ENCODE peak calls at places on chromosomes 2 and 18, in four cellular contexts. E is spleen, K is transverse colon, M is Peyer's patch. L is an unnamed sample.
A peak's percentile ranks its signal among the peaks of the same experiment; 100 is the strongest.

GRCh38 chr2:240400319-240401161 is 34.9 kb upstream of the GPC1 start:
- DNase-seq in E (peak; percentile 66), K (no peak), M (no peak), L (no peak)

GRCh38 chr18:79241755-79242154 is 154.0 kb upstream of the NFATC1 start:
- DNase-seq in E (no peak), K (no peak), M (no peak), L (no peak)

GRCh38 chr2:53018830-53019425 is 748.7 kb upstream of the CHAC2 start:
- DNase-seq in E (no peak), K (no peak), M (no peak), L (no peak)

GRCh38 chr2:230779141-230779523 is 66.5 kb downstream of the CAB39 start:
- DNase-seq in E (no peak), K (no peak), M (no peak), L (no peak)

GRCh38 chr18:58661423-58661822 is 9.8 kb upstream of the MALT1 start:
- DNase-seq in E (no peak), K (no peak), M (no peak), L (no peak)

GRCh38 chr2:143121957-143122356 is 7.3 kb upstream of the ARHGAP15 start:
- DNase-seq in E (no peak), K (no peak), M (no peak), L (no peak)

GRCh38 chr2:55391615-55392242 is 27.9 kb downstream of the CCDC88A start:
- DNase-seq in E (no peak), K (no peak), M (no peak), L (no peak)

GRCh38 chr2:228919808-228920207 is 351.3 kb downstream of the PID1 start:
- DNase-seq in E (no peak), K (no peak), M (no peak), L (no peak)

GRCh38 chr18:519019-519879 is 18.7 kb upstream of the COLEC12 start:
- DNase-seq in E (no peak), K (peak; percentile 23), M (no peak), L (no peak)

GRCh38 chr2:20187331-20187730 is 37.6 kb downstream of the SDC1 start:
- DNase-seq in E (no peak), K (no peak), M (no peak), L (no peak)

GRCh38 chr2:188628989-188629889 is 337.6 kb downstream of the GULP1 start:
- DNase-seq in E (no peak), K (no peak), M (no peak), L (no peak)

GRCh38 chr2:85505551-85506238 is 33.3 kb upstream of the MAT2A start:
- DNase-seq in E (no peak), K (no peak), M (no peak), L (no peak)

GRCh38 chr2:38465789-38466127 is 88.7 kb upstream of the ATL2 start:
- DNase-seq in E (no peak), K (peak; percentile 35), M (peak; percentile 21), L (peak; percentile 42)

GRCh38 chr2:3406501-3406900 is 27.0 kb downstream of the TRAPPC12 start:
- DNase-seq in E (no peak), K (no peak), M (no peak), L (no peak)

GRCh38 chr2:217325251-217325650 is 465.4 kb upstream of the TNP1 start:
- DNase-seq in E (no peak), K (no peak), M (no peak), L (no peak)

GRCh38 chr2:152820048-152820447 is 101.6 kb downstream of the ARL6IP6 start:
- DNase-seq in E (no peak), K (no peak), M (no peak), L (no peak)

GRCh38 chr2:216866515-216867095 is 6.7 kb upstream of the TNP1 start:
- DNase-seq in E (no peak), K (no peak), M (no peak), L (no peak)

GRCh38 chr2:74764429-74765272 is 69.3 kb upstream of the HK2 start:
- DNase-seq in E (no peak), K (no peak), M (no peak), L (peak; percentile 79)

GRCh38 chr2:40405440-40405839 is 46.5 kb downstream of the SLC8A1 start:
- DNase-seq in E (no peak), K (no peak), M (no peak), L (no peak)

GRCh38 chr2:159902722-159903121 is 104.7 kb upstream of the CD302 start:
- DNase-seq in E (no peak), K (no peak), M (no peak), L (no peak)

GRCh38 chr2:159903404-159904126 is 105.6 kb upstream of the CD302 start:
- DNase-seq in E (peak; percentile 88), K (peak; percentile 61), M (peak; percentile 62), L (no peak)

GRCh38 chr2:150133623-150134022 is 353.8 kb downstream of the RND3 start:
- DNase-seq in E (no peak), K (no peak), M (no peak), L (peak; percentile 58)

GRCh38 chr18:48326901-48327675 is 82.1 kb downstream of the ZBTB7C start:
- DNase-seq in E (peak; percentile 48), K (no peak), M (no peak), L (no peak)

GRCh38 chr2:18378020-18378653 is 182.3 kb downstream of the RDH14 start:
- DNase-seq in E (no peak), K (no peak), M (no peak), L (peak; percentile 65)

GRCh38 chr2:175111200-175111657 is 56.8 kb downstream of the ATF2 start:
- DNase-seq in E (no peak), K (no peak), M (no peak), L (peak; percentile 49)

GRCh38 chr2:145961846-145962245 is 1441.9 kb upstream of the ZEB2 start:
- DNase-seq in E (no peak), K (no peak), M (no peak), L (no peak)

GRCh38 chr2:58644992-58645391 is 403.9 kb upstream of the FANCL start:
- DNase-seq in E (no peak), K (no peak), M (no peak), L (no peak)

GRCh38 chr2:190583507-190584337 is 49.2 kb upstream of the NEMP2 start:
- DNase-seq in E (no peak), K (no peak), M (no peak), L (no peak)

GRCh38 chr18:9454061-9454703 is 21.1 kb upstream of the RALBP1 start:
- DNase-seq in E (no peak), K (no peak), M (no peak), L (no peak)

GRCh38 chr2:213751446-213751845 is 467.2 kb downstream of the SPAG16 start:
- DNase-seq in E (no peak), K (no peak), M (no peak), L (no peak)

GRCh38 chr2:229407170-229407569 is 136.1 kb upstream of the PID1 start:
- DNase-seq in E (no peak), K (peak; percentile 52), M (peak; percentile 24), L (no peak)

GRCh38 chr2:126657636-126658315 is 1.8 kb downstream of the GYPC start:
- DNase-seq in E (peak; percentile 96), K (peak; percentile 77), M (peak; percentile 84), L (no peak)

GRCh38 chr2:158378926-158379325 is 77.6 kb downstream of the CCDC148 start:
- DNase-seq in E (no peak), K (no peak), M (no peak), L (no peak)

GRCh38 chr18:36153203-36153602 is 23.5 kb downstream of the ELP2 start:
- DNase-seq in E (no peak), K (no peak), M (no peak), L (no peak)

DNA sequence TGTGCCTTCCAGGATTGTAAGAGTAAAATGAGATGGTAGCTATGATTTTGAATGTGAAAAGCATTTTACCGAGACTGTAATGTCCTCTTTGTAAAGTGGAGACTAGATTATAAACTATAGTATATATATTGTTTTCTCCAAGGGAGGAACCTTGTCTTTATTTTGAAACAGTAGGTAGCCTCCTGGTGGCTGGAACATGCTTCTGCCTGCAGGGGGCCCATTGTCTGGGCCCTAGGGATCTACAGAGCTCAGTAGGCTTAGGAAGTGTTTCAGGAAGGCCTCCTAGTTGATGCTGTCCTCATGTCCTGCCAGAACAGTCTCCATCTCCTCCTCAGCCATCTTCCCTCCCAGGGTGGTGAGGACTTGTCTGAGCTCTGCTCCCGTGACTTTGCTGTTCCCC is 3.0 kb downstream of the PIKFYVE start:
- DNase-seq in E (no peak), K (no peak), M (no peak), L (no peak)
- TF ChIP-seq CTCF in E (no peak), K (no peak), M (no peak), L (no peak)

GRCh38 chr18:43563780-43564179 is 286.5 kb upstream of the SYT4 start:
- DNase-seq in E (no peak), K (no peak), M (no peak), L (peak; percentile 4)
- TF ChIP-seq CTCF in E (peak; percentile 22), K (peak; percentile 34), M (no peak), L (no peak)

GRCh38 chr2:62662131-62662530 is 43.4 kb upstream of the EHBP1 start:
- DNase-seq in E (no peak), K (no peak), M (no peak), L (no peak)

GRCh38 chr2:62665446-62665845 is 40.1 kb upstream of the EHBP1 start:
- DNase-seq in E (no peak), K (no peak), M (no peak), L (no peak)

GRCh38 chr2:62662548-62662947 is 43.0 kb upstream of the EHBP1 start:
- DNase-seq in E (no peak), K (no peak), M (no peak), L (no peak)

GRCh38 chr2:62663920-62664319 is 41.6 kb upstream of the EHBP1 start:
- DNase-seq in E (no peak), K (no peak), M (no peak), L (no peak)

GRCh38 chr2:62663443-62663842 is 42.1 kb upstream of the EHBP1 start:
- DNase-seq in E (no peak), K (no peak), M (no peak), L (no peak)
- TF ChIP-seq CTCF in E (no peak), K (no peak), M (no peak), L (no peak)

GRCh38 chr2:233063269-233063975 is 3.3 kb downstream of the INPP5D start:
- DNase-seq in E (peak; percentile 83), K (peak; percentile 65), M (peak; percentile 86), L (no peak)
- TF ChIP-seq CTCF in E (peak; percentile 27), K (no peak), M (peak; percentile 9), L (peak; percentile 20)

GRCh38 chr2:155368934-155369333 is 670.4 kb downstream of the KCNJ3 start:
- DNase-seq in E (no peak), K (no peak), M (no peak), L (no peak)
- TF ChIP-seq CTCF in E (no peak), K (no peak), M (peak; percentile 14), L (no peak)

DNA sequence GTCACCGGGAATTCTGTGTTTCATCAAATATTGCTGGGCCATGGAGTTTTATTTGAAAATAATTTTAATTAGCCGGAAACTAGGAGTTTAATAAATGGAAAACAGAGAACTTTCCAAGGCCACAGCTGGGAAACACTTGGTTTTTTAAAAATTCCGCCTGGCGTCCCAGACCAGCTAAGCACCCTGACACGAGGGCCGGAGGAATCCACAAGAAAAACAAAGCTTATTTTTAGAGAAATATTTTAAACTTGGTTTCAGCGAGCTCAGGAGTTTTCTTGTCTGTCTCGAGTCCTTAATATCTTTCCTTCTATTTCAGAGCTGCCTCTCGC is 8.2 kb downstream of the ZFP36L2 start:
- DNase-seq in E (no peak), K (no peak), M (no peak), L (no peak)
- TF ChIP-seq CTCF in E (no peak), K (peak; percentile 7), M (no peak), L (no peak)

GRCh38 chr18:65567372-65567771 is 183.4 kb upstream of the CDH7 start:
- DNase-seq in E (no peak), K (no peak), M (no peak), L (no peak)
- TF ChIP-seq CTCF in E (no peak), K (peak; percentile 11), M (no peak), L (no peak)